ENCODE peak calls at places on chromosomes 13 and 19, in six cellular contexts. One of them, this sample, is unnamed. For H3K4me1, the result is how much of the 10 kb centered on the place peaks cover.

GRCh38 chr19:32022946-32023832 is 322.2 kb upstream of the ZNF507 start:
- DNase-seq in thoracic aorta: no peak
- DNase-seq in stomach: no peak
- DNase-seq in A549: no peak
- DNase-seq in pancreas: no peak
- DNase-seq in esophagus muscularis mucosa: no peak
- DNase-seq in this sample: no peak

GRCh38 chr13:49097374-49097773 is 121.7 kb downstream of the FNDC3A start:
- DNase-seq in pancreas: no peak
- DNase-seq in A549: peak
- DNase-seq in stomach: no peak
- DNase-seq in esophagus muscularis mucosa: no peak
- DNase-seq in thoracic aorta: no peak
- DNase-seq in this sample: no peak

GRCh38 chr13:112686364-112686763 is 3.5 kb upstream of the ATP11A start:
- DNase-seq in pancreas: no peak
- DNase-seq in esophagus muscularis mucosa: no peak
- DNase-seq in stomach: no peak
- DNase-seq in thoracic aorta: no peak
- DNase-seq in A549: no peak
- DNase-seq in this sample: no peak

GRCh38 chr13:42762917-42763316 is 18.5 kb upstream of the FAM216B start:
- DNase-seq in esophagus muscularis mucosa: no peak
- DNase-seq in stomach: no peak
- DNase-seq in thoracic aorta: no peak
- DNase-seq in pancreas: no peak
- DNase-seq in A549: no peak
- DNase-seq in this sample: no peak

GRCh38 chr13:84121456-84121855 is 239.2 kb upstream of the SLITRK1 start:
- DNase-seq in stomach: no peak
- DNase-seq in pancreas: no peak
- DNase-seq in esophagus muscularis mucosa: no peak
- DNase-seq in A549: no peak
- DNase-seq in thoracic aorta: no peak
- DNase-seq in this sample: no peak

GRCh38 chr13:88303605-88304004 is 632.4 kb downstream of the SLITRK5 start:
- DNase-seq in stomach: no peak
- DNase-seq in esophagus muscularis mucosa: no peak
- DNase-seq in pancreas: no peak
- DNase-seq in thoracic aorta: no peak
- DNase-seq in A549: no peak
- DNase-seq in this sample: no peak

GRCh38 chr19:44696939-44697669 is 1.8 kb upstream of the CEACAM16 start:
- DNase-seq in thoracic aorta: no peak
- DNase-seq in esophagus muscularis mucosa: no peak
- DNase-seq in stomach: no peak
- DNase-seq in A549: no peak
- DNase-seq in pancreas: peak
- DNase-seq in this sample: no peak

GRCh38 chr19:27772059-27772458 is 1440.9 kb downstream of the UQCRFS1 start:
- DNase-seq in pancreas: no peak
- DNase-seq in stomach: no peak
- DNase-seq in thoracic aorta: no peak
- DNase-seq in esophagus muscularis mucosa: peak
- DNase-seq in A549: no peak
- DNase-seq in this sample: no peak

GRCh38 chr19:7871280-7871529 is 3.0 kb downstream of the PRR36 start:
- DNase-seq in pancreas: no peak
- DNase-seq in A549: no peak
- DNase-seq in stomach: no peak
- DNase-seq in esophagus muscularis mucosa: no peak
- DNase-seq in thoracic aorta: no peak
- DNase-seq in this sample: no peak

GRCh38 chr19:13039211-13039789 is 44.0 kb downstream of the NFIX start:
- DNase-seq in esophagus muscularis mucosa: no peak
- DNase-seq in pancreas: no peak
- DNase-seq in A549: no peak
- DNase-seq in stomach: no peak
- DNase-seq in thoracic aorta: no peak
- DNase-seq in this sample: no peak
- H3K4me1 ChIP-seq in esophagus muscularis mucosa: half or more
- H3K4me1 ChIP-seq in pancreas: under half
- H3K4me1 ChIP-seq in A549: under half
- H3K4me1 ChIP-seq in stomach: half or more
- H3K4me1 ChIP-seq in thoracic aorta: half or more
- H3K4me1 ChIP-seq in this sample: half or more

GRCh38 chr19:33411621-33412180 is 38.2 kb downstream of the CEBPG start:
- DNase-seq in esophagus muscularis mucosa: no peak
- DNase-seq in A549: no peak
- DNase-seq in thoracic aorta: no peak
- DNase-seq in pancreas: no peak
- DNase-seq in stomach: no peak
- DNase-seq in this sample: no peak
- H3K27ac ChIP-seq in esophagus muscularis mucosa: no peak
- H3K27ac ChIP-seq in A549: no peak
- H3K27ac ChIP-seq in thoracic aorta: no peak
- H3K27ac ChIP-seq in pancreas: no peak
- H3K27ac ChIP-seq in stomach: no peak
- H3K27ac ChIP-seq in this sample: no peak

GRCh38 chr19:4533835-4534424 is 1.1 kb downstream of the PLIN5 start:
- DNase-seq in stomach: no peak
- DNase-seq in pancreas: no peak
- DNase-seq in thoracic aorta: no peak
- DNase-seq in esophagus muscularis mucosa: no peak
- DNase-seq in A549: no peak
- DNase-seq in this sample: no peak

GRCh38 chr19:4536798-4537197 is 1.8 kb upstream of the PLIN5 start:
- DNase-seq in A549: no peak
- DNase-seq in stomach: no peak
- DNase-seq in esophagus muscularis mucosa: no peak
- DNase-seq in thoracic aorta: no peak
- DNase-seq in pancreas: no peak
- DNase-seq in this sample: no peak

GRCh38 chr19:4537953-4538600 is 1.8 kb downstream of the LRG1 start:
- DNase-seq in esophagus muscularis mucosa: no peak
- DNase-seq in A549: no peak
- DNase-seq in thoracic aorta: no peak
- DNase-seq in pancreas: no peak
- DNase-seq in stomach: no peak
- DNase-seq in this sample: no peak

GRCh38 chr19:4533334-4533733 is 1.7 kb downstream of the PLIN5 start:
- DNase-seq in pancreas: no peak
- DNase-seq in thoracic aorta: no peak
- DNase-seq in A549: no peak
- DNase-seq in stomach: no peak
- DNase-seq in esophagus muscularis mucosa: no peak
- DNase-seq in this sample: no peak

DNA sequence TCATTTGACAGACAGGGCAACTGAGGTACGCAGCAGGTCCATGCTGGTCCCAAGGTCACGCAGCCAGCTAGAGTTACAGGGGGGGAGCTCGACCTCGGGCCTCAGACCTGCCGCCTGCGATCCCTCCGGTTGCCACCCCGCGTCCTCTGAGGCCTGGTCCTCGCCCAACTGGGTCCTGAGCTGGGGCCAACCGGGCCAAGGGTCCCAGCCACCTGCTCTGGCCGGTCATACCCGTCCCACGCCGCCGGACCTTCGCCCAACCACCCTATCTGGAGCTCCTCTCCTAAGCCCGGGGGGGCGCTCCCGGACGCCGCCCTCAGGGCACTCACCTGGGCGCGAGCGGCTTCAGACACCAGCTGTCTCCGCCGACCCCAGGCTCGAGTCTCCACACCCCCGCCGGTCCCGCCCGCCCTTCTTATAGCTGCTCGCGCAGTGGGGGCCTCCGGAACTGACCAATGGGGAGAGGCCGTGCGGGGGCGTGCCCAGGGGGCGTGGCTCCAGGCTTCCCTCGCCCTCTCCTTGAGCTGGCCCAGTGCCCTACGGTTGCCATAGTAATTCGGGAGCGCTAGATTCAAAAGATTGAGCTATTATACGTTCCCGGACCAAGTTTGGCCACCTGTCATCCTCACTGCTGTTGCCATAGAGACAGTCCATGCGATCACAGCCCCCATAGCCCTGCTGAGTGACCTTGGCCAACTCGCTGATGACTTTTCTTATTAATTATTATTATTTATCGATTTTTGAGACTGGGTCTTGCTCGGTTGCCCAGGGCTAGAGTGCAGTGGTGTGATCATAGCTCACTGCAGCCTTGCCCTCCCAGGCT is at the start of gene PLIN5:
- DNase-seq in thoracic aorta: no peak
- DNase-seq in pancreas: peak
- DNase-seq in esophagus muscularis mucosa: no peak
- DNase-seq in A549: peak
- DNase-seq in stomach: peak
- DNase-seq in this sample: peak
- TF ChIP-seq CTCF in thoracic aorta: no peak
- TF ChIP-seq CTCF in pancreas: no peak
- TF ChIP-seq CTCF in esophagus muscularis mucosa: no peak
- TF ChIP-seq CTCF in A549: no peak
- TF ChIP-seq CTCF in stomach: no peak
- TF ChIP-seq CTCF in this sample: no peak

GRCh38 chr19:41359741-41360140 is 4.2 kb downstream of the B9D2 start:
- DNase-seq in pancreas: no peak
- DNase-seq in A549: no peak
- DNase-seq in esophagus muscularis mucosa: no peak
- DNase-seq in stomach: no peak
- DNase-seq in thoracic aorta: no peak
- DNase-seq in this sample: no peak
- H3K4me1 ChIP-seq in pancreas: under half
- H3K4me1 ChIP-seq in A549: under half
- H3K4me1 ChIP-seq in esophagus muscularis mucosa: under half
- H3K4me1 ChIP-seq in stomach: under half
- H3K4me1 ChIP-seq in thoracic aorta: under half
- H3K4me1 ChIP-seq in this sample: under half

DNA sequence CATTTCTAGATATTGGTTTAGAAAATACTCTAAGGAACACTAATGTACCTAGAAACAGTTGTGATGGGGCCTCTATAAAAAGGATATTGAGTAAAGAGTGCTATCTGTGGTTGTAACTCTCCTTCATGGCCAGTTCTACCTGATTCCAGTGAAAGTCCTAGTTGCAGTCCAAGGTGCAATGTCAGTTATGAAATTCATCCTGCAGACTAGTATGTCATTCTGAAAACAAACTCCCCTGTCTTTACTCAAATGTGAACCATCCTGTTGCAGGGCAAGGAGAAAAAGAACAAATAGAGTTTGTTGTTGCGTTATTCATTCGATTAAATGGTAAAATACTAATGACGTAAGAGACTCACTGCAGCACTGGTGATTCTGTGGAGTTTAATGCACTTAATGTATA is 18.3 kb upstream of the N4BP2L1 start:
- DNase-seq in A549: no peak
- DNase-seq in esophagus muscularis mucosa: no peak
- DNase-seq in pancreas: no peak
- DNase-seq in thoracic aorta: no peak
- DNase-seq in stomach: no peak
- DNase-seq in this sample: no peak
- H3K27ac ChIP-seq in A549: no peak
- H3K27ac ChIP-seq in esophagus muscularis mucosa: no peak
- H3K27ac ChIP-seq in pancreas: no peak
- H3K27ac ChIP-seq in thoracic aorta: no peak
- H3K27ac ChIP-seq in stomach: no peak
- H3K27ac ChIP-seq in this sample: no peak

This sample was measured in heart left ventricle.